ENCODE peak calls at places on chromosomes 13 and 19, in four cellular contexts. One of them, this sample, is unnamed.

GRCh38 chr13:72970956-72971355 is 87.8 kb upstream of the KLF5 start:
- DNase-seq in K562: no peak
- DNase-seq in HEK293T: no peak
- DNase-seq in HepG2: no peak
- DNase-seq in this sample: no peak

GRCh38 chr19:11921852-11922495 is 2.9 kb upstream of the ZNF700 start:
- DNase-seq in K562: no peak
- DNase-seq in HEK293T: no peak
- DNase-seq in HepG2: no peak
- DNase-seq in this sample: no peak

GRCh38 chr19:56625708-56626107 is 17.3 kb upstream of the SMIM17 start:
- DNase-seq in HEK293T: no peak
- DNase-seq in K562: no peak
- DNase-seq in HepG2: no peak
- DNase-seq in this sample: no peak

GRCh38 chr19:13029893-13030292 is 34.6 kb downstream of the NFIX start:
- DNase-seq in HEK293T: no peak
- DNase-seq in HepG2: no peak
- DNase-seq in K562: no peak
- DNase-seq in this sample: no peak

GRCh38 chr19:23787106-23787505 is 28.4 kb upstream of the ZNF681 start:
- DNase-seq in K562: no peak
- DNase-seq in HepG2: no peak
- DNase-seq in HEK293T: no peak
- DNase-seq in this sample: no peak

GRCh38 chr13:35930665-35931631 is 200.2 kb downstream of the DCLK1 start:
- DNase-seq in K562: no peak
- DNase-seq in HEK293T: no peak
- DNase-seq in HepG2: no peak
- DNase-seq in this sample: peak; percentile 8

GRCh38 chr19:19542507-19542906 is 4.4 kb downstream of the CILP2 start:
- DNase-seq in HEK293T: no peak
- DNase-seq in K562: no peak
- DNase-seq in HepG2: no peak
- DNase-seq in this sample: no peak

GRCh38 chr19:29715695-29716581 is 877 bp upstream of the C19orf12 start:
- DNase-seq in HEK293T: no peak
- DNase-seq in HepG2: peak; percentile 38
- DNase-seq in K562: no peak
- DNase-seq in this sample: no peak

GRCh38 chr13:109789262-109789661 is 2.9 kb upstream of the IRS2 start:
- DNase-seq in K562: no peak
- DNase-seq in HEK293T: no peak
- DNase-seq in HepG2: no peak
- DNase-seq in this sample: no peak

GRCh38 chr13:99224019-99224418 is 23.4 kb downstream of the UBAC2 start:
- DNase-seq in HepG2: no peak
- DNase-seq in K562: no peak
- DNase-seq in HEK293T: no peak
- DNase-seq in this sample: no peak

GRCh38 chr19:56595548-56595899 is 422 bp downstream of the ZNF71 start:
- DNase-seq in HepG2: no peak
- DNase-seq in HEK293T: no peak
- DNase-seq in K562: no peak
- DNase-seq in this sample: no peak

GRCh38 chr13:44393391-44393790 is 19.8 kb downstream of the SERP2 start:
- DNase-seq in HEK293T: no peak
- DNase-seq in HepG2: no peak
- DNase-seq in K562: no peak
- DNase-seq in this sample: no peak

GRCh38 chr13:67549331-67549730 is 319.2 kb upstream of the PCDH9 start:
- DNase-seq in HepG2: no peak
- DNase-seq in HEK293T: no peak
- DNase-seq in K562: no peak
- DNase-seq in this sample: no peak

GRCh38 chr19:58497634-58498170 is 14.1 kb downstream of the SLC27A5 start:
- DNase-seq in HEK293T: no peak
- DNase-seq in K562: no peak
- DNase-seq in HepG2: no peak
- DNase-seq in this sample: no peak

GRCh38 chr13:111341886-111342285 is 21.4 kb downstream of the TEX29 start:
- DNase-seq in K562: no peak
- DNase-seq in HEK293T: no peak
- DNase-seq in HepG2: no peak
- DNase-seq in this sample: no peak

GRCh38 chr19:49338691-49339363 is 3.6 kb downstream of the CD37 start:
- DNase-seq in HEK293T: peak; percentile 55
- DNase-seq in HepG2: no peak
- DNase-seq in K562: peak; percentile 98
- DNase-seq in this sample: no peak

GRCh38 chr13:67632590-67632989 is 402.5 kb upstream of the PCDH9 start:
- DNase-seq in HepG2: no peak
- DNase-seq in HEK293T: no peak
- DNase-seq in K562: no peak
- DNase-seq in this sample: no peak

GRCh38 chr19:49363265-49364082 is at the start of gene DKKL1:
- DNase-seq in K562: peak; percentile 95
- DNase-seq in HEK293T: peak; percentile 100
- DNase-seq in HepG2: peak; percentile 96
- DNase-seq in this sample: peak; percentile 33

GRCh38 chr13:32126298-32126697 is 94.7 kb downstream of the FRY start:
- DNase-seq in HepG2: no peak
- DNase-seq in HEK293T: no peak
- DNase-seq in K562: no peak
- DNase-seq in this sample: no peak

GRCh38 chr19:42422576-42423461 is 4.4 kb downstream of the LIPE start:
- DNase-seq in K562: no peak
- DNase-seq in HepG2: peak; percentile 59
- DNase-seq in HEK293T: no peak
- DNase-seq in this sample: no peak

GRCh38 chr19:903266-903797 is 9.7 kb downstream of the R3HDM4 start:
- DNase-seq in HepG2: no peak
- DNase-seq in K562: no peak
- DNase-seq in HEK293T: no peak
- DNase-seq in this sample: no peak

GRCh38 chr19:14354445-14354844 is 26.8 kb upstream of the ADGRE5 start:
- DNase-seq in K562: peak; percentile 87
- DNase-seq in HEK293T: peak; percentile 45
- DNase-seq in HepG2: no peak
- DNase-seq in this sample: no peak

GRCh38 chr19:46350029-46350757 is 3.3 kb downstream of the PPP5C start:
- DNase-seq in HepG2: no peak
- DNase-seq in K562: peak; percentile 31
- DNase-seq in HEK293T: no peak
- DNase-seq in this sample: no peak
- TF ChIP-seq FOXK2 in HepG2: no peak
- TF ChIP-seq FOXK2 in K562: no peak
- TF ChIP-seq FOXK2 in HEK293T: no peak
- TF ChIP-seq FOXK2 in this sample: no peak

GRCh38 chr13:28620011-28620830 is 38.7 kb upstream of the POMP start:
- DNase-seq in HEK293T: no peak
- DNase-seq in HepG2: no peak
- DNase-seq in K562: no peak
- DNase-seq in this sample: no peak
- TF ChIP-seq FOXK2 in HEK293T: no peak
- TF ChIP-seq FOXK2 in HepG2: no peak
- TF ChIP-seq FOXK2 in K562: no peak
- TF ChIP-seq FOXK2 in this sample: no peak

GRCh38 chr13:20711301-20712044 is 8.0 kb downstream of the IL17D start:
- DNase-seq in HEK293T: no peak
- DNase-seq in K562: peak; percentile 24
- DNase-seq in HepG2: no peak
- DNase-seq in this sample: no peak
- TF ChIP-seq FOXK2 in HEK293T: no peak
- TF ChIP-seq FOXK2 in K562: no peak
- TF ChIP-seq FOXK2 in HepG2: no peak
- TF ChIP-seq FOXK2 in this sample: no peak

GRCh38 chr13:25678398-25678797 is 306.6 kb downstream of the ATP8A2 start:
- DNase-seq in HepG2: no peak
- DNase-seq in HEK293T: no peak
- DNase-seq in K562: no peak
- DNase-seq in this sample: no peak
- TF ChIP-seq FOXK2 in HepG2: no peak
- TF ChIP-seq FOXK2 in HEK293T: no peak
- TF ChIP-seq FOXK2 in K562: no peak
- TF ChIP-seq FOXK2 in this sample: no peak

GRCh38 chr13:71320452-71320851 is 546.6 kb downstream of the DACH1 start:
- DNase-seq in HepG2: peak; percentile 24
- DNase-seq in HEK293T: peak; percentile 68
- DNase-seq in K562: no peak
- DNase-seq in this sample: no peak
- TF ChIP-seq FOXK2 in HepG2: no peak
- TF ChIP-seq FOXK2 in HEK293T: no peak
- TF ChIP-seq FOXK2 in K562: no peak
- TF ChIP-seq FOXK2 in this sample: no peak

DNA sequence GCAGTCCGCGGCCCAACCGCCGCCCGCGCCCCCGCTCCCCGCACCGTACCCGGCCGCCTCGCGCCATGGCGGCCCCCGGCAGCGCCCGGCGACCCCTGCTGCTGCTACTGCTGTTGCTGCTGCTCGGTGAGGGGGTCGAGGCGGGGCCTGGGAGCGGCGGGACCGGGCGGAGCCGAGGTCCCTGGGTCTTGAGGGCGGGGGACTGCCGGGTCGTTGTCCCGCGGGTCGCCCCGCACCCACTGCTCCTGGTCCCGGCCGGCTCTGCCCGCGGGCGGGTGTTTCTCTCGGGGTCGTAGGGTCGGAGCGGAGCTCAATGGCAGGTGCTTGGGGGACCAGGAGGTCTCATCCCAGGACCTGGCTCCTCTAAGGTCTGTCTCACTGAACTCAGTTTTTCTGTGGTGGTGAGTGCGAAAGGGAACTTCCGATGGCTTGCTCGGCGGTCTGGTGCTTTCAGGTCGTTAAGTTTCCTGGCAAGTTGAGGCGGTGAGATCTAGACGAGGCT is 382 bp downstream of the LAMP1 start:
- DNase-seq in K562: peak; percentile 59
- DNase-seq in HEK293T: peak; percentile 9
- DNase-seq in HepG2: no peak
- DNase-seq in this sample: no peak
- TF ChIP-seq FOXK2 in K562: no peak
- TF ChIP-seq FOXK2 in HEK293T: no peak
- TF ChIP-seq FOXK2 in HepG2: no peak
- TF ChIP-seq FOXK2 in this sample: no peak

GRCh38 chr19:37551123-37551993 is 43.2 kb downstream of the ZNF571 start:
- DNase-seq in HEK293T: no peak
- DNase-seq in HepG2: no peak
- DNase-seq in K562: peak; percentile 63
- DNase-seq in this sample: no peak
- TF ChIP-seq FOXK2 in HEK293T: no peak
- TF ChIP-seq FOXK2 in HepG2: no peak
- TF ChIP-seq FOXK2 in K562: no peak
- TF ChIP-seq FOXK2 in this sample: no peak

GRCh38 chr13:24985102-24985501 is 110.8 kb upstream of the PABPC3 start:
- DNase-seq in HEK293T: no peak
- DNase-seq in HepG2: no peak
- DNase-seq in K562: no peak
- DNase-seq in this sample: no peak
- TF ChIP-seq FOXK2 in HEK293T: no peak
- TF ChIP-seq FOXK2 in HepG2: no peak
- TF ChIP-seq FOXK2 in K562: no peak
- TF ChIP-seq FOXK2 in this sample: no peak

This sample was measured in GM12878.